ENCODE peak calls at places on chromosome 3, in four cellular contexts. A is heart left ventricle; O is effector memory CD4-positive, alpha-beta T cell; Z is neuronal stem cell. E is an unnamed sample.
A peak's percentile ranks its signal among the peaks of the same experiment; 100 is the strongest.

GRCh38 chr3:173743111-173743510 is 345.6 kb downstream of the NLGN1 start:
- DNase-seq in A (no peak), O (no peak), Z (no peak), E (no peak)

GRCh38 chr3:142647856-142648255 is 51.7 kb downstream of the PLS1 start:
- DNase-seq in A (no peak), O (no peak), Z (no peak), E (no peak)

GRCh38 chr3:98699132-98699531 is 64.0 kb upstream of the ST3GAL6 start:
- DNase-seq in A (no peak), O (no peak), Z (no peak), E (no peak)

GRCh38 chr3:167736997-167737396 is 1.5 kb downstream of the SERPINI1 start:
- DNase-seq in A (no peak), O (no peak), Z (no peak), E (no peak)

GRCh38 chr3:62502315-62503300 is 129.3 kb upstream of the FEZF2 start:
- DNase-seq in A (no peak), O (no peak), Z (no peak), E (no peak)

GRCh38 chr3:149969110-149969944 is 1.4 kb downstream of the PFN2 start:
- DNase-seq in A (no peak), O (no peak), Z (peak; percentile 59), E (no peak)

GRCh38 chr3:172939651-172940293 is 189.2 kb downstream of the ECT2 start:
- DNase-seq in A (no peak), O (no peak), Z (no peak), E (no peak)

GRCh38 chr3:56923546-56924224 is 121.9 kb upstream of the ARHGEF3 start:
- DNase-seq in A (no peak), O (peak; percentile 49), Z (no peak), E (peak; percentile 18)

GRCh38 chr3:139364549-139364948 is 20.7 kb downstream of the MRPS22 start:
- DNase-seq in A (no peak), O (no peak), Z (no peak), E (no peak)
- H3K4me1 ChIP-seq in A (no peaks in the 10 kb centered on the region), O (no peaks in the 10 kb centered on the region), Z (no peaks in the 10 kb centered on the region), E (no peaks in the 10 kb centered on the region)

GRCh38 chr3:120680193-120680894 is 1.7 kb downstream of the HGD start:
- DNase-seq in A (no peak), O (no peak), Z (no peak), E (no peak)

GRCh38 chr3:120682095-120682681 is at the start of gene HGD:
- DNase-seq in A (no peak), O (no peak), Z (no peak), E (no peak)

GRCh38 chr3:120683213-120683612 is 1.2 kb upstream of the HGD start:
- DNase-seq in A (no peak), O (no peak), Z (no peak), E (no peak)

GRCh38 chr3:120681018-120681417 is 1.0 kb downstream of the HGD start:
- DNase-seq in A (no peak), O (no peak), Z (no peak), E (no peak)

DNA sequence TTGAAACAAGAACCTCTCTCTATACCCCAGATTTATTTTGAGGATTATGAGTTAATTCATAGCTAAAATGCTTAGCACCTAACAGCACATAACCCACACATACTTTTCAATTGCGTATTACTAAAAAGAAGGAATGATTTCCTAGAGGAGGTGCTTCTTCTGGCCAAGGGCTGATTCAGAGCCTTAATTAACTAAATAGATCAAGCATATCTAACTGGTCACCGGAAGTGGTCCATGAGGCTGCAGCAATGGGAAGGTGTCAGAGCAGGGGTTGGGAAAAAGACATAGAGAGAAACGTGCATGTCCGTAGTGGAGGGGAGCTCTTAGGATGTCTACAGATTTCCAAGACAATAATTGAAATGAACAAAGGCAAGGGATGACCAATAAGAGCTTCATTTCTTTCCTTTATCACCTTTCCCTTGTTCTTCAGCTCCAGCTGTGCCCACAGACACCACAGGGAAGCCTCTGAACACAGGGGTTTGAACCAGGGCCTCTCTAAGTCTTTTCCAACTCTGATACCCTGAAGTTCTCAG is 467 bp downstream of the HGD start:
- DNase-seq in A (no peak), O (no peak), Z (no peak), E (no peak)
- H3K27ac ChIP-seq in A (no peak overlapping the region), O (no peak overlapping the region), Z (no peak overlapping the region), E (no peak overlapping the region)

GRCh38 chr3:177778633-177779032 is 581.4 kb upstream of the TBL1XR1 start:
- DNase-seq in A (no peak), O (no peak), Z (no peak), E (no peak)
- H3K9me3 ChIP-seq in A (no peaks in the 10 kb centered on the region), O (no peaks in the 10 kb centered on the region), Z (no peaks in the 10 kb centered on the region), E (no peaks in the 10 kb centered on the region)

GRCh38 chr3:48466386-48467109 is 20.0 kb downstream of the ATRIP start:
- DNase-seq in A (no peak), O (peak; percentile 12), Z (no peak), E (peak; percentile 18)
- H3K4me1 ChIP-seq in A (peaks cover 17% of the 10 kb centered on the region), O (peaks cover 54% of the 10 kb centered on the region), Z (peaks cover 22% of the 10 kb centered on the region), E (peaks cover 62% of the 10 kb centered on the region)

DNA sequence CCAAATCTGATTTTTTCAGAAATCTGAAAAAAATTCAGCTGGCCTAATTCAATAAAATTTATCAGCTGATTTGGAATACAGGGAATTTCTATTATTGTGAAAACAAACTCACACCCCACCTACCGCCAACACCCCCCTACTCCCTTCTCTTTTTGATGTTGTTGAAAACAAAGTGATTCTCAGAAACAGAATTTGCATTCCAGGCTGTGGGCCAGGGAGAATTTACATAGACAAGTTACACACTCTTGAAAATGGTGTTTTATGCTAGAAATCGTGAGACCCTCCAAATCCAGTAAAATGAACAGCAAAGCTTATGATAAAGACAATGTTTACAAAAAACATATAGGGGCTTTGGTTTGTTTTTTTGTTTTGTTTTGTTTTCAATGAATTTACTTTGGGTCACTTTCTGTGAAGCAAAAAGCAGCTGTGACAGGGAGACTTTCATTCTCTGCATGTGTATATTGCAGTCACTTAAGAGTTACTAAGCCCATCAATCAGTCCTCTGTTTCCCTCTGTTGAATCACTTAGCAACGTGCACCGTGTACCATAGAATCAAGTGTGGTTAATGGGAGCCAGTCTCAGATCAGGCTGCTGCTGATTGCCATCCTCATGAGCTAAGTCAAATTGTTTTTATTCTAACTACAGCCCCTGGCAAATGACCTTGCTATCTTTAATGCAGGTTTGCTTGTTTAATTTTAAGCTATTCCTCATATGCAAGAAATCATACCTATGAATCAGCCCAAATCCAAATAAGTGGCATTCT is 159.8 kb downstream of the ALCAM start:
- DNase-seq in A (no peak), O (no peak), Z (no peak), E (no peak)
- H3K27ac ChIP-seq in A (no peak overlapping the region), O (no peak overlapping the region), Z (no peak overlapping the region), E (no peak overlapping the region)

DNA sequence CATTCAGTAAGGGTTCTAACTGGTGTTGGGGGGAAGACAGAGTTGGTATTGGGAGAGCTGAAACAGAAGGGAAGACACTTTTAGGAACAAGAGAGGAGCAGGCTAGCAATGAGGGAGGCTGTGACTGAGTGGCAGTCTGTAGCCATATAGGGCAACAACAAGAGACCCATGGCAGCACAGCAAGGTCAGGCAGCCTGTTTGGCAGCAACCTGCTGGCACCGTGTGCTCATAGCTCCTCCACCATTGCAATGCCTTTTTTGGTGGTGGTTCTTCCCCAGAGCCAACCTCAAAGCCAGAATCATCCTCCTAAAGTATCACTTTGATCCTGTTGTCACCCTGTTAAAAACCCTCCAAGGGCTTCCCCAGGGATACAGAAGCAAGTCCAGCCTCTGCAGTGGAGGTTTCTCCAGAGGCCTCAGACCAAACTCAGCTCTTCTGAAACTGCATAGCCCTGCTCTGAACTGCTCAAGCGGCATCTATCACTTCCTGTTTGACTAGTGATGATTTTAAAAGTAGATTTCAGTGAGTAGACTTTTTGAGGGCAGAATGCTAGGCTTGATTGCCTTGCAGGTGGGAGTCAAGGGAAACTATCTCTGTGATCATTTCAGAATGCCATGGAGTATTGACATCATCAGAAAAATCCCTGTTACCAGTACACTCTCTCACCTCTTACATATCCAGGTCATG is 176.9 kb downstream of the STAC start:
- DNase-seq in A (no peak), O (no peak), Z (no peak), E (no peak)
- H3K9me3 ChIP-seq in A (no peaks in the 10 kb centered on the region), O (no peaks in the 10 kb centered on the region), Z (no peaks in the 10 kb centered on the region), E (no peaks in the 10 kb centered on the region)

GRCh38 chr3:158350971-158351370 is 220.0 kb upstream of the MLF1 start:
- DNase-seq in A (no peak), O (no peak), Z (no peak), E (no peak)

GRCh38 chr3:158352551-158352950 is 218.4 kb upstream of the MLF1 start:
- DNase-seq in A (no peak), O (no peak), Z (no peak), E (no peak)

GRCh38 chr3:158355623-158356588 is 215.1 kb upstream of the MLF1 start:
- DNase-seq in A (no peak), O (no peak), Z (no peak), E (no peak)

DNA sequence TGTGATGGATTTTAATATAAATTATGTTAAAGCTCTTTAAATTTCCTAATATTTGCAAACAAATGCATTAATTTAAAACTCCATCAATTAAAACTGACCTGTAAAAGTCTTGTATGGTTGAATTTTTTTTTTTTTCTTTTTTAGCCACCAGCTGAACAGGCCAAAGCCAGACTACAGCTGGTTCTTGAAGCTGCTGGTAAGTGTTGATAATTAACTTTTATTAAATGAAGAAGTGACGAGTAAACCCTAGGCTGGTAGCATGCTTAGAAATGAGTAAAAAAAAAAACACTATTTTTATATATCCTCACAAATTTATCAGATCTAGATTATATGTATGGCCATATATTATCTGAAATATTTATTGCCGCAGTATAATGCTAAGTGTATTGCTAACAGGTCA is 216.3 kb upstream of the MLF1 start:
- DNase-seq in A (no peak), O (no peak), Z (no peak), E (no peak)
- H3K4me1 ChIP-seq in A (no peaks in the 10 kb centered on the region), O (no peaks in the 10 kb centered on the region), Z (no peaks in the 10 kb centered on the region), E (no peaks in the 10 kb centered on the region)

DNA sequence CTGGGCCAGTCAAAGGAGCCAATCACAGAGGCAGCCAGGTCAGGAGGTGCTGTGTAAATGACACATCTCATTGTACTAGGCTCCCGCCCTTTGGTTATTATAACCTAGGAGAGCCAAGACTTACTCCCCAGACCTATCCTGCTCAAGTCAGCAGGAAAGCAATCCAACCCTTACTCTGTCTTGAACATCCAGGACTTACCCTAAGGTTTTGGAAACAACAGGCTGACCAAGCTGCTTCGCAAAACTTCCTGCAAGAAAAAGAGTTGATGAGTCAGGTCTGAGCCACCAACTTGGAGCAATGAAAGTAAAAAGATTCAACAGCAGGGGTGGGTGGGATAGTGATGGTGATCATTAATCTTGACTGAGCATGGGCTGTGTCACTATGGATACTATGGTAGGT is 144.4 kb downstream of the MYLK start:
- DNase-seq in A (no peak), O (no peak), Z (no peak), E (no peak)
- H3K27ac ChIP-seq in A (no peak overlapping the region), O (no peak overlapping the region), Z (no peak overlapping the region), E (no peak overlapping the region)

E was measured in CD8-positive, alpha-beta memory T cell.